ENCODE peak calls at places on chromosomes 7 and 10, in ten cellular contexts. B is lower lobe of right lung, T is WERI-Rb-1, Z is fibroblast of lung, E is esophagus squamous epithelium, M is PC-3, R is HCT116, V is astrocyte, P is brain microvascular endothelial cell, U is PC-9. N is an unnamed sample. For H3K36me3, the result is how much of the 10 kb centered on the place peaks cover.

GRCh38 chr7:14751461-14751860 is 151.1 kb downstream of the DGKB start:
- DNase-seq in B (no peak), T (no peak), Z (no peak), E (no peak), M (no peak), R (no peak), V (no peak), P (no peak), U (no peak), N (no peak)

GRCh38 chr10:30834636-30835035 is 197.0 kb downstream of the ZNF438 start:
- DNase-seq in B (no peak), T (no peak), Z (no peak), E (no peak), M (no peak), R (no peak), V (no peak), P (no peak), U (no peak), N (no peak)

GRCh38 chr7:155850001-155850436 is 37.8 kb upstream of the SHH start:
- DNase-seq in B (no peak), T (no peak), Z (no peak), E (no peak), M (no peak), R (no peak), V (no peak), P (no peak), U (no peak), N (no peak)

GRCh38 chr10:122957474-122957873 is 3.4 kb upstream of the C10orf88 start:
- DNase-seq in B (no peak), T (no peak), Z (no peak), E (no peak), M (no peak), R (no peak), V (no peak), P (peak), U (no peak), N (no peak)

GRCh38 chr10:100814751-100815474 is 69.5 kb downstream of the PAX2 start:
- DNase-seq in B (no peak), T (no peak), Z (no peak), E (no peak), M (no peak), R (no peak), V (no peak), P (no peak), U (no peak), N (no peak)

GRCh38 chr10:98474628-98475027 is 27.9 kb upstream of the HPS1 start:
- DNase-seq in B (no peak), T (no peak), Z (no peak), E (no peak), M (no peak), R (no peak), V (no peak), P (no peak), U (no peak), N (no peak)

GRCh38 chr7:116528008-116528789 is 3.4 kb downstream of the CAV1 start:
- DNase-seq in B (no peak), T (no peak), Z (peak), E (no peak), M (peak), R (peak), V (peak), P (peak), U (peak), N (peak)

GRCh38 chr10:86665868-86666267 is 2.4 kb upstream of the LDB3 start:
- DNase-seq in B (no peak), T (no peak), Z (no peak), E (no peak), M (no peak), R (no peak), V (no peak), P (no peak), U (no peak), N (no peak)

GRCh38 chr7:101390901-101391301 is 28.2 kb downstream of the COL26A1 start:
- DNase-seq in B (no peak), T (peak), Z (peak), E (no peak), M (no peak), R (no peak), V (no peak), P (no peak), U (no peak), N (no peak)

GRCh38 chr7:35714862-35715261 is 19.9 kb upstream of the HERPUD2 start:
- DNase-seq in B (no peak), T (no peak), Z (no peak), E (no peak), M (peak), R (no peak), V (no peak), P (no peak), U (peak), N (no peak)

GRCh38 chr7:105806592-105807266 is 69.7 kb downstream of the ATXN7L1 start:
- DNase-seq in B (no peak), T (no peak), Z (peak), E (no peak), M (peak), R (no peak), V (peak), P (peak), U (peak), N (no peak)

GRCh38 chr7:20343211-20343610 is 12.5 kb downstream of the ITGB8 start:
- DNase-seq in B (no peak), T (peak), Z (no peak), E (no peak), M (peak), R (no peak), V (no peak), P (no peak), U (no peak), N (no peak)

GRCh38 chr7:20338285-20338684 is 7.6 kb downstream of the ITGB8 start:
- DNase-seq in B (no peak), T (no peak), Z (no peak), E (no peak), M (no peak), R (no peak), V (no peak), P (no peak), U (no peak), N (no peak)

GRCh38 chr7:20343954-20344353 is 13.3 kb downstream of the ITGB8 start:
- DNase-seq in B (no peak), T (no peak), Z (no peak), E (no peak), M (no peak), R (no peak), V (no peak), P (no peak), U (no peak), N (no peak)

GRCh38 chr7:20344396-20344795 is 13.7 kb downstream of the ITGB8 start:
- DNase-seq in B (no peak), T (no peak), Z (no peak), E (no peak), M (no peak), R (no peak), V (no peak), P (no peak), U (no peak), N (no peak)

DNA sequence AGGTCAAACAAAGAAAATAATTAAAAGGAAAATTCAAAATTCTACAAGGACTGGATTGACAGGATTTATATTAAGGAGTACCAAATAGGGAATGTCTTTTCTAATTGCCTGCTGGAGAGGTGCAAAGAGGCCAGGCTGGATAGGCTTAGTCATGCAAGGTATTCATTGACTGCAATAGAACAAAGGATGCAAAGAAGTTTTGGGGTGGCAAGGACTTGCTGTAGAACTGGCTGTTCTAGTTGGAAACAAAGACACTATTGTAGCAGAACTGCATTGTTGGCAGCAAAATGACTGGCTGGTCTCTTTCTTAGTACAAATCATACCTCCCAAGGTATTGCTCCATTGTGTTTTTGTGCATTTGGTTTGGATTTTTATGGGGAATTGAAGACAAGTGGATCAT is 10.1 kb downstream of the ITGB8 start:
- DNase-seq in B (no peak), T (no peak), Z (no peak), E (no peak), M (peak), R (peak), V (no peak), P (no peak), U (peak), N (peak)
- H3K36me3 ChIP-seq in B (under half), T (under half), Z (under half), E (under half), M (under half), R (under half), V (under half), P (under half), U (under half), N (under half)

GRCh38 chr10:119404719-119405504 is 137.6 kb downstream of the RGS10 start:
- DNase-seq in B (no peak), T (no peak), Z (no peak), E (no peak), M (no peak), R (no peak), V (no peak), P (no peak), U (no peak), N (no peak)

GRCh38 chr10:119399466-119399865 is 143.1 kb downstream of the RGS10 start:
- DNase-seq in B (no peak), T (no peak), Z (no peak), E (no peak), M (no peak), R (no peak), V (no peak), P (no peak), U (no peak), N (no peak)

GRCh38 chr10:119398996-119399395 is 143.5 kb downstream of the RGS10 start:
- DNase-seq in B (no peak), T (peak), Z (peak), E (no peak), M (no peak), R (no peak), V (no peak), P (no peak), U (no peak), N (no peak)

GRCh38 chr10:119403927-119404326 is 138.6 kb downstream of the RGS10 start:
- DNase-seq in B (no peak), T (no peak), Z (peak), E (no peak), M (no peak), R (no peak), V (no peak), P (no peak), U (no peak), N (no peak)

GRCh38 chr10:119401671-119402395 is 140.7 kb downstream of the RGS10 start:
- DNase-seq in B (peak), T (no peak), Z (peak), E (no peak), M (peak), R (peak), V (peak), P (peak), U (peak), N (no peak)
- TF ChIP-seq CTCF in B (no peak), T (no peak), Z (no peak), E (no peak), M (no peak), R (no peak), V (no peak), P (no peak), U (no peak), N (no peak)

GRCh38 chr10:116836087-116836486 is 13.2 kb upstream of the ENO4 start:
- DNase-seq in B (no peak), T (peak), Z (no peak), E (no peak), M (no peak), R (no peak), V (no peak), P (no peak), U (no peak), N (no peak)
- H3K27ac ChIP-seq in B (no peak), T (no peak), Z (no peak), E (no peak), M (no peak), R (no peak), V (no peak), P (no peak), U (no peak), N (no peak)

GRCh38 chr10:22369433-22370072 is 24.3 kb downstream of the SPAG6 start:
- DNase-seq in B (no peak), T (no peak), Z (peak), E (no peak), M (peak), R (peak), V (no peak), P (peak), U (no peak), N (no peak)
- H3K36me3 ChIP-seq in B (under half), T (under half), Z (under half), E (under half), M (under half), R (under half), V (under half), P (under half), U (under half), N (under half)

GRCh38 chr10:69649771-69650550 is 19.9 kb downstream of the FAM241B start:
- DNase-seq in B (no peak), T (no peak), Z (peak), E (no peak), M (peak), R (no peak), V (no peak), P (no peak), U (no peak), N (peak)
- TF ChIP-seq CTCF in B (no peak), T (no peak), Z (no peak), E (no peak), M (peak), R (no peak), V (no peak), P (peak), U (no peak), N (peak)

GRCh38 chr10:8897769-8898168 is 843.3 kb downstream of the GATA3 start:
- DNase-seq in B (no peak), T (no peak), Z (no peak), E (no peak), M (no peak), R (no peak), V (no peak), P (no peak), U (no peak), N (no peak)
- H3K27ac ChIP-seq in B (no peak), T (no peak), Z (no peak), E (no peak), M (no peak), R (no peak), V (no peak), P (no peak), U (no peak), N (no peak)

GRCh38 chr7:44802418-44803025 is 6.0 kb downstream of the PPIA start:
- DNase-seq in B (no peak), T (no peak), Z (no peak), E (no peak), M (no peak), R (no peak), V (no peak), P (no peak), U (no peak), N (no peak)
- H3K36me3 ChIP-seq in B (half or more), T (half or more), Z (under half), E (under half), M (half or more), R (half or more), V (under half), P (half or more), U (half or more), N (half or more)

N was measured in RWPE2.